ENCODE peak calls at places on chromosome 3, in four cellular contexts. One of them, this sample, is unnamed.

GRCh38 chr3:188082040-188082439 is 71.9 kb upstream of the LPP start:
- DNase-seq in HCT116: no peak
- DNase-seq in GM03348: peak; percentile 54
- DNase-seq in astrocyte of the spinal cord: peak; percentile 33
- DNase-seq in this sample: peak; percentile 64

GRCh38 chr3:67976683-67977082 is 322.3 kb upstream of the SUCLG2 start:
- DNase-seq in astrocyte of the spinal cord: no peak
- DNase-seq in GM03348: no peak
- DNase-seq in HCT116: no peak
- DNase-seq in this sample: peak; percentile 71

GRCh38 chr3:7876741-7877297 is 624.8 kb upstream of the LMCD1 start:
- DNase-seq in GM03348: no peak
- DNase-seq in HCT116: peak; percentile 97
- DNase-seq in astrocyte of the spinal cord: peak; percentile 12
- DNase-seq in this sample: no peak

GRCh38 chr3:50260942-50261441 is 8.0 kb upstream of the SEMA3B start:
- DNase-seq in GM03348: no peak
- DNase-seq in astrocyte of the spinal cord: no peak
- DNase-seq in HCT116: no peak
- DNase-seq in this sample: no peak

GRCh38 chr3:50194903-50195500 is 3.6 kb downstream of the GNAT1 start:
- DNase-seq in GM03348: peak; percentile 36
- DNase-seq in astrocyte of the spinal cord: no peak
- DNase-seq in HCT116: peak; percentile 42
- DNase-seq in this sample: peak; percentile 34

GRCh38 chr3:66418432-66419052 is 82.3 kb downstream of the LRIG1 start:
- DNase-seq in GM03348: no peak
- DNase-seq in HCT116: no peak
- DNase-seq in astrocyte of the spinal cord: peak; percentile 75
- DNase-seq in this sample: no peak

GRCh38 chr3:101484805-101485620 is 28.0 kb downstream of the SENP7 start:
- DNase-seq in astrocyte of the spinal cord: peak; percentile 74
- DNase-seq in HCT116: no peak
- DNase-seq in GM03348: no peak
- DNase-seq in this sample: peak; percentile 57

GRCh38 chr3:13303410-13303809 is 116.7 kb downstream of the NUP210 start:
- DNase-seq in HCT116: no peak
- DNase-seq in GM03348: no peak
- DNase-seq in astrocyte of the spinal cord: no peak
- DNase-seq in this sample: no peak

GRCh38 chr3:160395297-160395696 is 3.7 kb downstream of the IFT80 start:
- DNase-seq in HCT116: no peak
- DNase-seq in astrocyte of the spinal cord: peak; percentile 80
- DNase-seq in GM03348: peak; percentile 69
- DNase-seq in this sample: peak; percentile 79

GRCh38 chr3:73625124-73625665 is 454 bp upstream of the PDZRN3 start:
- DNase-seq in GM03348: peak; percentile 65
- DNase-seq in astrocyte of the spinal cord: peak; percentile 72
- DNase-seq in HCT116: no peak
- DNase-seq in this sample: peak; percentile 36

GRCh38 chr3:112979244-112979832 is 4.4 kb upstream of the CD200R1 start:
- DNase-seq in HCT116: peak; percentile 13
- DNase-seq in astrocyte of the spinal cord: peak; percentile 39
- DNase-seq in GM03348: peak; percentile 34
- DNase-seq in this sample: peak; percentile 22

GRCh38 chr3:141191097-141191749 is 40.4 kb upstream of the PXYLP1 start:
- DNase-seq in HCT116: no peak
- DNase-seq in astrocyte of the spinal cord: peak; percentile 1
- DNase-seq in GM03348: peak; percentile 13
- DNase-seq in this sample: peak; percentile 5

GRCh38 chr3:170499562-170500156 is 81.0 kb downstream of the CLDN11 start:
- DNase-seq in astrocyte of the spinal cord: peak; percentile 56
- DNase-seq in GM03348: peak; percentile 75
- DNase-seq in HCT116: peak; percentile 16
- DNase-seq in this sample: peak; percentile 66

GRCh38 chr3:193796089-193796488 is 203.1 kb downstream of the OPA1 start:
- DNase-seq in HCT116: no peak
- DNase-seq in GM03348: no peak
- DNase-seq in astrocyte of the spinal cord: no peak
- DNase-seq in this sample: no peak

This sample was measured in HCEC 1CT.